ENCODE peak calls at places on chromosome 18, in eight cellular contexts. One of them, this sample, is unnamed.

GRCh38 chr18:5979176-5979888 is 84.0 kb upstream of the TMEM200C start:
- DNase-seq in GM03348: no peak
- DNase-seq in stimulated activated CD4-positive, alpha-beta T cell treated with anti-CD3 and anti-CD28 coated beads, Interleukin-1b, Interleukin-23, amount 100 ng/mL, for 24 hours: no peak
- DNase-seq in lung: no peak
- DNase-seq in ovary: no peak
- DNase-seq in AG09319: no peak
- DNase-seq in psoas muscle: no peak
- DNase-seq in astrocyte of the spinal cord: no peak
- DNase-seq in this sample: no peak

GRCh38 chr18:57469884-57470283 is 34.7 kb downstream of the ONECUT2 start:
- DNase-seq in astrocyte of the spinal cord: no peak
- DNase-seq in lung: no peak
- DNase-seq in psoas muscle: no peak
- DNase-seq in ovary: no peak
- DNase-seq in AG09319: no peak
- DNase-seq in stimulated activated CD4-positive, alpha-beta T cell treated with anti-CD3 and anti-CD28 coated beads, Interleukin-1b, Interleukin-23, amount 100 ng/mL, for 24 hours: no peak
- DNase-seq in GM03348: no peak
- DNase-seq in this sample: no peak

GRCh38 chr18:14784133-14784532 is 36.2 kb downstream of the ANKRD30B start:
- DNase-seq in ovary: no peak
- DNase-seq in GM03348: no peak
- DNase-seq in psoas muscle: no peak
- DNase-seq in lung: no peak
- DNase-seq in stimulated activated CD4-positive, alpha-beta T cell treated with anti-CD3 and anti-CD28 coated beads, Interleukin-1b, Interleukin-23, amount 100 ng/mL, for 24 hours: no peak
- DNase-seq in astrocyte of the spinal cord: no peak
- DNase-seq in AG09319: no peak
- DNase-seq in this sample: no peak

GRCh38 chr18:49534846-49535601 is 26.8 kb upstream of the LIPG start:
- DNase-seq in AG09319: no peak
- DNase-seq in ovary: no peak
- DNase-seq in astrocyte of the spinal cord: no peak
- DNase-seq in GM03348: no peak
- DNase-seq in lung: no peak
- DNase-seq in psoas muscle: no peak
- DNase-seq in stimulated activated CD4-positive, alpha-beta T cell treated with anti-CD3 and anti-CD28 coated beads, Interleukin-1b, Interleukin-23, amount 100 ng/mL, for 24 hours: no peak
- DNase-seq in this sample: no peak

GRCh38 chr18:11077548-11078187 is 71.7 kb downstream of the PIEZO2 start:
- DNase-seq in astrocyte of the spinal cord: no peak
- DNase-seq in ovary: no peak
- DNase-seq in AG09319: no peak
- DNase-seq in stimulated activated CD4-positive, alpha-beta T cell treated with anti-CD3 and anti-CD28 coated beads, Interleukin-1b, Interleukin-23, amount 100 ng/mL, for 24 hours: no peak
- DNase-seq in psoas muscle: no peak
- DNase-seq in GM03348: no peak
- DNase-seq in lung: no peak
- DNase-seq in this sample: no peak

GRCh38 chr18:50886914-50887313 is 8.0 kb downstream of the ME2 start:
- DNase-seq in stimulated activated CD4-positive, alpha-beta T cell treated with anti-CD3 and anti-CD28 coated beads, Interleukin-1b, Interleukin-23, amount 100 ng/mL, for 24 hours: no peak
- DNase-seq in psoas muscle: no peak
- DNase-seq in ovary: no peak
- DNase-seq in AG09319: no peak
- DNase-seq in GM03348: no peak
- DNase-seq in lung: no peak
- DNase-seq in astrocyte of the spinal cord: no peak
- DNase-seq in this sample: no peak

GRCh38 chr18:36509646-36510197 is 212.2 kb downstream of the FHOD3 start:
- DNase-seq in stimulated activated CD4-positive, alpha-beta T cell treated with anti-CD3 and anti-CD28 coated beads, Interleukin-1b, Interleukin-23, amount 100 ng/mL, for 24 hours: no peak
- DNase-seq in AG09319: no peak
- DNase-seq in lung: no peak
- DNase-seq in astrocyte of the spinal cord: no peak
- DNase-seq in ovary: no peak
- DNase-seq in GM03348: no peak
- DNase-seq in psoas muscle: no peak
- DNase-seq in this sample: no peak

GRCh38 chr18:46407471-46408166 is 249.4 kb downstream of the LOXHD1 start:
- DNase-seq in stimulated activated CD4-positive, alpha-beta T cell treated with anti-CD3 and anti-CD28 coated beads, Interleukin-1b, Interleukin-23, amount 100 ng/mL, for 24 hours: no peak
- DNase-seq in psoas muscle: no peak
- DNase-seq in AG09319: no peak
- DNase-seq in ovary: no peak
- DNase-seq in GM03348: peak; percentile 42
- DNase-seq in astrocyte of the spinal cord: peak; percentile 25
- DNase-seq in lung: no peak
- DNase-seq in this sample: no peak

This sample was measured in heart left ventricle.